ENCODE peak calls at places on chromosome 19, in six cellular contexts. X, F, U, W, Q and E are unnamed samples.
A peak's percentile ranks its signal among the peaks of the same experiment; 100 is the strongest.

GRCh38 chr19:798415-799075 is 1.3 kb downstream of the PTBP1 start:
- DNase-seq in X (peak; percentile 40), F (no peak), U (no peak), W (no peak), Q (no peak), E (no peak)

GRCh38 chr19:51690359-51691121 is 2.6 kb upstream of the SPACA6 start:
- DNase-seq in X (peak; percentile 62), F (peak; percentile 87), U (peak; percentile 66), W (peak; percentile 59), Q (peak; percentile 58), E (peak; percentile 89)

GRCh38 chr19:45798995-45799517 is 6.4 kb upstream of the DMWD start:
- DNase-seq in X (peak; percentile 80), F (no peak), U (peak; percentile 56), W (peak; percentile 72), Q (peak; percentile 63), E (no peak)

GRCh38 chr19:51250786-51251452 is at the start of gene SIGLECL1:
- DNase-seq in X (no peak), F (no peak), U (no peak), W (no peak), Q (no peak), E (no peak)

GRCh38 chr19:45087531-45087930 is 5.4 kb upstream of the PPP1R37 start:
- DNase-seq in X (no peak), F (peak; percentile 94), U (no peak), W (no peak), Q (no peak), E (no peak)

GRCh38 chr19:7395360-7395781 is 46.6 kb downstream of the ARHGEF18 start:
- DNase-seq in X (peak; percentile 26), F (peak; percentile 41), U (no peak), W (no peak), Q (no peak), E (no peak)

GRCh38 chr19:45866400-45867176 is 2.5 kb downstream of the FOXA3 start:
- DNase-seq in X (no peak), F (no peak), U (no peak), W (no peak), Q (no peak), E (no peak)

GRCh38 chr19:1746401-1747284 is 6.7 kb upstream of the ONECUT3 start:
- DNase-seq in X (no peak), F (peak; percentile 33), U (no peak), W (peak; percentile 9), Q (peak; percentile 29), E (no peak)

GRCh38 chr19:5913739-5914357 is at the start of gene CAPS:
- DNase-seq in X (peak; percentile 21), F (no peak), U (peak; percentile 60), W (no peak), Q (peak; percentile 91), E (peak; percentile 86)

GRCh38 chr19:24033962-24034342 is 53.0 kb upstream of the ZNF254 start:
- DNase-seq in X (no peak), F (no peak), U (peak; percentile 30), W (peak; percentile 70), Q (peak; percentile 60), E (peak; percentile 75)

GRCh38 chr19:38386968-38387549 is 775 bp downstream of the GGN start:
- DNase-seq in X (no peak), F (no peak), U (peak; percentile 36), W (no peak), Q (no peak), E (no peak)
- H3K27ac ChIP-seq in X (no peak overlapping the region), F (no peak overlapping the region), U (no peak overlapping the region), W (no peak overlapping the region), Q (peak overlapping the region; percentile 80), E (no peak overlapping the region)

GRCh38 chr19:16586477-16586871 is 14.3 kb upstream of the SLC35E1 start:
- DNase-seq in X (no peak), F (no peak), U (no peak), W (no peak), Q (no peak), E (no peak)

GRCh38 chr19:16585808-16586476 is 13.7 kb upstream of the SLC35E1 start:
- DNase-seq in X (no peak), F (peak; percentile 68), U (no peak), W (no peak), Q (no peak), E (no peak)

GRCh38 chr19:16587031-16588023 is 15.1 kb upstream of the SLC35E1 start:
- DNase-seq in X (no peak), F (peak; percentile 87), U (no peak), W (peak; percentile 59), Q (no peak), E (no peak)

GRCh38 chr19:16582486-16583261 is 10.5 kb upstream of the SLC35E1 start:
- DNase-seq in X (no peak), F (no peak), U (no peak), W (no peak), Q (no peak), E (no peak)

DNA sequence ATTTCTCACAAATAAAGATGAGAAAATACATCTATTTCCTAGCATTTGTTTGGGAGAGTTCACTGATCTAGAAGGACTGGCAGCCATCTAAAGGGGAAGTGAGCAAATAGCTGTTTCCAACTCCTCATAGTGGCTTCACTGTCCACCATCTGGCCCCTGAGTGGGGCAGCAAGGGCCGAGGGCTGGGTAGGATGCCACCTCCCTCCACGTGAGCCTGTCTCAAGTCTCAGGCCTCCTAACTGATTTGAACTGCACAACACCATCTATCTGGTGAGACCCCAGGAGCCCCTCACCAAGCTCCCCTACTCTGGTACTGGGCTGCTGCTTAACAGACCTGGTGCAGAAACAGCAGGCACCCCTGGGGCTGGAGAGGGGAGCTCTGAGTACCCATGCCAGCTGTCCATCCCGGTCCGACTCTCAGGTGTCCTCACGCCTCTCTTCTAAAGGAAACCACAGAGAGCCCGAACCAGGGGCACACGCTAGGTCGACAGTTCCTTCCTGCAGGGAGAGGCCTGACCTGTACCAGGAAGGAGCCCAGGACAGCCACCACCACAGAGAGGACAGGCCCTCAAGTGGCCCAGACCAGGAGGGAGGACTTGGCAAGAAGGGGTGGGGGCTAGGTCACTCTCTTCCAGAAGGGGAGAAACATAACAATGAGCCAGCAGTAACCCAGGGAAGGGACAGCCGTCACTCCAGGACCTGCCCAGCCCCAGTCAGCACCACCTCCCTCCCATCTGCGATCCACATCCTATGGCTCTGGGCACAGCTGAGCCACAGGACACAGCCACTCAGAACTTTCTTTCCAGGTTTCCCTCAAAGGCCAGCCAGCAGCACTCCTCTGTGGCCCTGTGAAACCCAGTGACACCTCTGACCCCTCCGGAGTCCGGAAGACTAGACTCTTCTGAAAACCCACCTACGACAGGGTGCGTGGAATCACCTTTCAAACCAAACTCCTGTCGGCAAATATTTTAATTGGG is 12.9 kb upstream of the SLC35E1 start:
- DNase-seq in X (no peak), F (no peak), U (no peak), W (no peak), Q (no peak), E (no peak)
- H3K27ac ChIP-seq in X (no peak overlapping the region), F (peak overlapping the region; percentile 58), U (peak overlapping the region; percentile 61), W (peak overlapping the region; percentile 71), Q (peak overlapping the region; percentile 69), E (peak overlapping the region; percentile 68)

GRCh38 chr19:58477130-58477529 is 978 bp downstream of the ZNF446 start:
- DNase-seq in X (no peak), F (no peak), U (no peak), W (no peak), Q (no peak), E (no peak)
- H3K27ac ChIP-seq in X (no peak overlapping the region), F (peak overlapping the region; percentile 90), U (peak overlapping the region; percentile 96), W (no peak overlapping the region), Q (peak overlapping the region; percentile 87), E (peak overlapping the region; percentile 92)

GRCh38 chr19:10618846-10619245 is 6.5 kb upstream of the SLC44A2 start:
- DNase-seq in X (no peak), F (no peak), U (no peak), W (no peak), Q (no peak), E (no peak)

GRCh38 chr19:10624585-10624984 is 768 bp upstream of the SLC44A2 start:
- DNase-seq in X (no peak), F (no peak), U (no peak), W (no peak), Q (peak; percentile 41), E (no peak)

GRCh38 chr19:10617409-10618121 is 7.8 kb upstream of the SLC44A2 start:
- DNase-seq in X (peak; percentile 95), F (no peak), U (no peak), W (peak; percentile 70), Q (no peak), E (no peak)

GRCh38 chr19:10621966-10622365 is 3.4 kb upstream of the SLC44A2 start:
- DNase-seq in X (no peak), F (no peak), U (no peak), W (no peak), Q (no peak), E (no peak)

GRCh38 chr19:10620786-10621185 is 4.6 kb upstream of the SLC44A2 start:
- DNase-seq in X (no peak), F (no peak), U (no peak), W (no peak), Q (no peak), E (no peak)
- H3K27ac ChIP-seq in X (no peak overlapping the region), F (no peak overlapping the region), U (no peak overlapping the region), W (no peak overlapping the region), Q (no peak overlapping the region), E (no peak overlapping the region)

GRCh38 chr19:12194827-12195500 is 32.1 kb downstream of the ZNF136 start:
- DNase-seq in X (no peak), F (peak; percentile 58), U (peak; percentile 87), W (peak; percentile 31), Q (peak; percentile 90), E (peak; percentile 94)
- H3K27ac ChIP-seq in X (no peak overlapping the region), F (no peak overlapping the region), U (peak overlapping the region; percentile 79), W (no peak overlapping the region), Q (peak overlapping the region; percentile 87), E (peak overlapping the region; percentile 84)

GRCh38 chr19:8403098-8403819 is 9.8 kb upstream of the MARCHF2 start:
- DNase-seq in X (no peak), F (no peak), U (no peak), W (no peak), Q (no peak), E (no peak)
- H3K27ac ChIP-seq in X (no peak overlapping the region), F (no peak overlapping the region), U (no peak overlapping the region), W (no peak overlapping the region), Q (no peak overlapping the region), E (peak overlapping the region; percentile 53)

GRCh38 chr19:33260628-33261418 is 35.2 kb upstream of the SLC7A10 start:
- DNase-seq in X (no peak), F (no peak), U (peak; percentile 57), W (no peak), Q (no peak), E (no peak)
- H3K27ac ChIP-seq in X (no peak overlapping the region), F (no peak overlapping the region), U (peak overlapping the region; percentile 27), W (no peak overlapping the region), Q (peak overlapping the region; percentile 49), E (no peak overlapping the region)